ENCODE peak calls at places on chromosomes 11 and 22, in five cellular contexts. M, B, Q, Y and X are unnamed samples.

GRCh38 chr11:17637901-17638300 is 81.5 kb upstream of the MYOD1 start:
- DNase-seq in M (no peak), Y (no peak), Q (no peak), B (no peak), X (no peak)

GRCh38 chr22:41862530-41863266 is 29.8 kb downstream of the SREBF2 start:
- DNase-seq in M (no peak), Y (no peak), B (no peak), Q (no peak), X (no peak)

GRCh38 chr22:28992565-28993326 is 68.9 kb downstream of the C22orf31 start:
- DNase-seq in Q (no peak), B (no peak), Y (no peak), M (no peak), X (no peak)

GRCh38 chr11:105989124-105989523 is 32.9 kb downstream of the MSANTD4 start:
- DNase-seq in M (no peak), Q (no peak), B (no peak), Y (no peak), X (no peak)

GRCh38 chr11:3786781-3787428 is 10.4 kb downstream of the NUP98 start:
- DNase-seq in M (no peak), Q (no peak), B (no peak), Y (no peak), X (no peak)

GRCh38 chr11:68552542-68552941 is 92.0 kb downstream of the PPP6R3 start:
- DNase-seq in B (no peak), Y (no peak), M (no peak), Q (no peak), X (no peak)

GRCh38 chr11:119666463-119667131 is 62.4 kb downstream of the NECTIN1 start:
- DNase-seq in B (peak), Y (peak), Q (peak), M (no peak), X (no peak)

GRCh38 chr22:44202261-44202789 is 21.6 kb downstream of the PARVG start:
- DNase-seq in Q (no peak), B (no peak), Y (peak), M (no peak), X (no peak)

GRCh38 chr11:77063407-77063806 is 3.4 kb upstream of the CAPN5 start:
- DNase-seq in Y (no peak), Q (no peak), B (no peak), M (no peak), X (no peak)

GRCh38 chr11:75813622-75814039 is 1.4 kb upstream of the UVRAG start:
- DNase-seq in M (no peak), Y (no peak), Q (no peak), B (no peak), X (no peak)

GRCh38 chr11:128039140-128040021 is 548.0 kb downstream of the ETS1 start:
- DNase-seq in B (peak), Y (no peak), M (no peak), Q (peak), X (no peak)

GRCh38 chr22:45903355-45904149 is 73.4 kb downstream of the WNT7B start:
- DNase-seq in M (peak), Y (no peak), B (no peak), Q (peak), X (no peak)

GRCh38 chr11:105670811-105671210 is 60.9 kb downstream of the GRIA4 start:
- DNase-seq in Q (no peak), B (no peak), M (no peak), Y (no peak), X (no peak)

GRCh38 chr11:66330931-66331330 is 5.3 kb downstream of the RIN1 start:
- DNase-seq in B (no peak), M (peak), Y (no peak), Q (no peak), X (no peak)

GRCh38 chr11:131904756-131905155 is 534.3 kb downstream of the NTM start:
- DNase-seq in Q (no peak), M (no peak), B (no peak), Y (no peak), X (no peak)

GRCh38 chr11:82980292-82980691 is 78.8 kb downstream of the DDIAS start:
- DNase-seq in Y (no peak), B (no peak), Q (peak), M (no peak), X (no peak)

GRCh38 chr11:10351768-10352641 is 47.1 kb downstream of the ADM start:
- DNase-seq in Y (peak), B (no peak), Q (peak), M (no peak), X (no peak)

GRCh38 chr11:60860943-60861342 is 5.2 kb upstream of the PTGDR2 start:
- DNase-seq in B (peak), Q (no peak), Y (peak), M (no peak), X (no peak)

GRCh38 chr22:24867327-24868022 is 61.5 kb downstream of the SGSM1 start:
- DNase-seq in Q (no peak), B (no peak), M (no peak), Y (no peak), X (no peak)

GRCh38 chr11:5736396-5736795 is at the start of gene OR56B1:
- DNase-seq in M (no peak), Q (peak), B (no peak), Y (no peak), X (no peak)

GRCh38 chr11:7545611-7546010 is 31.8 kb downstream of the PPFIBP2 start:
- DNase-seq in B (no peak), Q (no peak), M (no peak), Y (no peak), X (no peak)

GRCh38 chr22:22068025-22068424 is 85.4 kb upstream of the TOP3B start:
- DNase-seq in B (no peak), M (no peak), Q (no peak), Y (no peak), X (no peak)

GRCh38 chr11:57751676-57752253 is at the start of gene BTBD18:
- DNase-seq in Y (no peak), B (no peak), Q (peak), M (no peak), X (no peak)

GRCh38 chr11:123062158-123062891 is 389 bp upstream of the HSPA8 start:
- DNase-seq in B (peak), M (peak), Y (peak), Q (peak), X (peak)
- TF ChIP-seq POLR2A in B (no peak), M (no peak), Y (peak), Q (no peak), X (peak)

DNA sequence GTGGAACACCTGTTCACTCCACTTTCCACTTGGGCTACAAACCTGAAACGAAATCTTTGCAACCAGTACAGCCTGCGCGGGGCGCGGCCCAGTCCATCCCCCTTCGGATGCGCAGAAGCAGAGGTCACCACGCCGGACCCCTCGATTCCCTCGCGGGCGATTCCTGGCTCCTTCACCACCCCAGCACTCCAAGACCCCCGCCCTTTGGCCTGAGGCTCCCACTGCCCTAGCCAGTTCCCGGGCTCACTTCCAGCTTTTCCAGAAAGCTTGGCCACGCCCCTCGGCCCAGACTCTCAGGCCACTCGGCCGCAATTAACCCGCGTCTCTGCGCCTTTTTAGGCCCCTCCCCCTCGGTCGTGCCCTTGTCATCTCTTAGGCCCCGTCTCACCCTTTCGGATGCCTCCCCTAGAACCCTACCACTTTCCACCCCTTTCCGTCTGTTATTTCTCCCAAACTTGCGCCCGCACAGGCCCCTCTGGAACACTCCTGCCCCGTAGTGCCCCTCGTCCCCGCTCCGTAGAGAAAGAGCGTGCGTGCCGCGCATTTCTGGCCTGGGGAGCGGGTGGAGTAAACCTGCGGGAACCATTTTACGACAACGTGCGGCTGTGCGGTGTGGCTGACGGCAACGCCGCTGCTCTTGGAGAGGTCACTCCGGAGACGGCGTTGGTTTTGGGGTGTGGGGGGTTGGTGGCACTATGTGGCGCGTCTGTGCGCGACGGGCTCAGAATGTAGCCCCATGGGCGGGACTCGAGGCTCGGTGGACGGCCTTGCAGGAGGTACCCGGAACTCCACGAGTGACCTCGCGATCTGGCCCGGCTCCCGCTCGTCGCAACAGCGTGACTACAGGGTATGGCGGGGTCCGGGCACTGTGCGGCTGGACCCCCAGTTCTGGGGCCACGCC is at the start of gene DLAT:
- DNase-seq in M (peak), Y (peak), Q (peak), B (peak), X (no peak)
- TF ChIP-seq POLR2A in M (no peak), Y (peak), Q (peak), B (peak), X (no peak)

GRCh38 chr11:2397005-2397404 is 3.5 kb upstream of the TSSC4 start:
- DNase-seq in Q (no peak), Y (no peak), B (no peak), M (peak), X (no peak)

GRCh38 chr11:2400761-2401435 is 348 bp downstream of the TSSC4 start:
- DNase-seq in M (no peak), Q (no peak), Y (no peak), B (no peak), X (peak)

GRCh38 chr11:2400069-2400760 is at the start of gene TSSC4:
- DNase-seq in Q (peak), Y (peak), B (peak), M (peak), X (peak)

GRCh38 chr11:2399488-2400068 is 972 bp upstream of the TSSC4 start:
- DNase-seq in Q (peak), B (no peak), Y (no peak), M (no peak), X (no peak)

GRCh38 chr11:2398664-2399355 is 1.7 kb upstream of the TSSC4 start:
- DNase-seq in B (no peak), Y (no peak), Q (no peak), M (no peak), X (no peak)
- TF ChIP-seq POLR2A in B (no peak), Y (no peak), Q (no peak), M (no peak), X (no peak)

GRCh38 chr22:47686594-47687363 is 924.3 kb downstream of the TBC1D22A start:
- DNase-seq in M (no peak), B (no peak), Q (no peak), Y (no peak), X (no peak)
- TF ChIP-seq POLR2A in M (no peak), B (no peak), Q (no peak), Y (no peak), X (no peak)

GRCh38 chr22:50287731-50288130 is 17.6 kb upstream of the MAPK11 start:
- DNase-seq in Q (no peak), Y (no peak), M (no peak), B (no peak), X (no peak)

GRCh38 chr22:50285568-50286229 is 15.5 kb upstream of the MAPK11 start:
- DNase-seq in B (no peak), Y (no peak), M (no peak), Q (no peak), X (no peak)

GRCh38 chr22:50286275-50286674 is 16.1 kb upstream of the MAPK11 start:
- DNase-seq in Q (no peak), M (no peak), B (no peak), Y (no peak), X (no peak)

GRCh38 chr22:50284479-50284878 is 14.3 kb upstream of the MAPK11 start:
- DNase-seq in M (no peak), Q (no peak), Y (no peak), B (no peak), X (no peak)

GRCh38 chr22:50286701-50287318 is 16.6 kb upstream of the MAPK11 start:
- DNase-seq in Q (no peak), B (no peak), Y (no peak), M (no peak), X (no peak)
- TF ChIP-seq POLR2A in Q (no peak), B (no peak), Y (no peak), M (no peak), X (no peak)

GRCh38 chr11:72007089-72007476 is 8.4 kb downstream of the IL18BP start:
- DNase-seq in Q (no peak), Y (peak), M (peak), B (no peak), X (no peak)
- TF ChIP-seq POLR2A in Q (no peak), Y (no peak), M (no peak), B (no peak), X (no peak)

DNA sequence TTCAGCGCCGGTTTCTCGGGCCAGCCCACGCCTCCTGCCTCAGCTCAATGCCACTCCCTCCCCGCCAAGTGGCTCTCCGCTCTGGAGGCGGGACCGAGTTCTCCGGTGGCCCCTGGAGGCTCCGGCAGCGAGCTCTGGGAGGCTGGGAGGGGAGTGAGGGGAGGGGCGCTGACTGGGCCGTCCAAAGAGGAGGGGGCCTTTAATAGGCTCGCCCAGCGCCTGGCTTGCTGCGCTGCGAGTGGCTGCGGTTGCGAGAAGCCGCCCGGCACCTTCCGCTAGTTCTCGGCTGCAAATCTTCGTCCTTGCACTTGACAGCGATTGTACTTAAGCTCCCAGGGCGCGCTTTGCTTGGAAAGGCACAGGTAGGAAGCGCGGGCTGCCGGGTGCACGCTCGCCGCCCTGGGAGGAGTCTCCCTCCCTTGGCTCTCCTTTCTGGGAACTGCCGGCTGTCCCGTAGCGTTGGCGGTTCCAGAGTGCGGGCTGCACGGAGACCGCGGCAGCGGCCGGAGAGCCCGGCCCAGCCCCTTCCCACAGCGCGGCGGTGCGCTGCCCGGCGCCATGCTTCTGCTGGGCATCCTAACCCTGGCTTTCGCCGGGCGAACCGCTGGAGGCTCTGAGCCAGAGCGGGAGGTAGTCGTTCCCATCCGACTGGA is at the start of gene ADAMTS15:
- DNase-seq in Y (peak), Q (peak), B (peak), M (peak), X (no peak)
- TF ChIP-seq POLR2A in Y (no peak), Q (peak), B (no peak), M (no peak), X (no peak)

GRCh38 chr22:31588970-31589675 is 72.9 kb downstream of the PISD start:
- DNase-seq in Q (no peak), B (peak), M (no peak), Y (no peak), X (no peak)
- TF ChIP-seq POLR2A in Q (no peak), B (peak), M (no peak), Y (no peak), X (no peak)

GRCh38 chr22:39520054-39520873 is at the start of gene ATF4:
- DNase-seq in Y (peak), M (peak), B (peak), Q (peak), X (peak)
- TF ChIP-seq POLR2A in Y (peak), M (peak), B (peak), Q (peak), X (peak)

DNA sequence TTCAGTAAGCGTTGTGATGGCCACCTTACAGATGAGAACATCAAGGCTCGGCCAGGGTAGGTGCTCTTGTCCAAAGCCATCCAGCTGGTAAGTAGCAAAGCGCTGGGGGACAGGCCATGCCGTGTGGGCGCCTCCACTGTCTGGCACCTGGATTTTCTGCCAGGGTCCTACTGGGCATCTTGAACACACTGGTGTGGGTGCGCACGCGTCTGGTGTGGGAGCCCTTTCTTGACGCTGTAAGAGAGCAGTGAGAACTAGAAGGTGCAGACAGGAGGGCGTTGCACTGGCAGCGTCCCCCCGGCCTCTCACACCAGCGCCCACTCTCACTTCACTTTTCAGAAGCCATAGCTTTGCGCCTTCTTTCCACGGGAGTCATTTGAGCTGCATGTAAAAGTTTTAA is 296.6 kb downstream of the TBC1D22A start:
- DNase-seq in M (peak), Q (no peak), B (peak), Y (peak), X (no peak)
- TF ChIP-seq POLR2A in M (no peak), Q (no peak), B (no peak), Y (no peak), X (no peak)